ENCODE peak calls at places on chromosomes 3 and 15, in four cellular contexts. C is prostate gland, H is HepG2, G is adrenal gland. W is an unnamed sample. For H3K36me3, the result is how much of the 10 kb centered on the place peaks cover.

GRCh38 chr3:114551770-114552526 is 258.1 kb downstream of the TIGIT start:
- DNase-seq in H (no peak), G (peak), C (no peak), W (no peak)

GRCh38 chr15:71508081-71508682 is 302.2 kb upstream of the NR2E3 start:
- DNase-seq in G (no peak), C (peak), H (no peak), W (no peak)

GRCh38 chr3:193879099-193879863 is 256.7 kb upstream of the HES1 start:
- DNase-seq in H (no peak), C (no peak), G (no peak), W (no peak)

GRCh38 chr3:114846252-114846651 is 300.8 kb downstream of the ZBTB20 start:
- DNase-seq in G (no peak), H (no peak), C (no peak), W (no peak)

GRCh38 chr3:12970684-12971083 is 102.5 kb downstream of the IQSEC1 start:
- DNase-seq in H (no peak), C (no peak), G (no peak), W (no peak)

GRCh38 chr15:77440378-77440999 is 19.8 kb downstream of the HMG20A start:
- DNase-seq in H (no peak), C (no peak), G (no peak), W (no peak)

GRCh38 chr15:26771168-26771916 is 1.5 kb downstream of the GABRB3 start:
- DNase-seq in C (peak), G (peak), H (peak), W (peak)

GRCh38 chr3:179451335-179452165 is at the start of gene GNB4:
- DNase-seq in C (peak), H (no peak), G (peak), W (peak)

GRCh38 chr15:99605490-99605931 is 39.7 kb downstream of the MEF2A start:
- DNase-seq in C (no peak), H (no peak), G (no peak), W (no peak)

GRCh38 chr3:193902557-193903256 is 233.2 kb upstream of the HES1 start:
- DNase-seq in C (no peak), H (no peak), G (no peak), W (no peak)

GRCh38 chr3:53100818-53101466 is 29.3 kb downstream of the RFT1 start:
- DNase-seq in H (no peak), C (no peak), G (no peak), W (no peak)

GRCh38 chr3:40524222-40524570 is 564 bp upstream of the ZNF621 start:
- DNase-seq in C (no peak), G (no peak), H (no peak), W (no peak)

GRCh38 chr3:71723452-71724170 is 1.6 kb downstream of the EIF4E3 start:
- DNase-seq in H (no peak), G (no peak), C (no peak), W (no peak)

GRCh38 chr15:63509056-63509696 is 4.8 kb downstream of the USP3 start:
- DNase-seq in C (no peak), H (no peak), G (no peak), W (no peak)

GRCh38 chr3:110881069-110881468 is 190.5 kb upstream of the NECTIN3 start:
- DNase-seq in C (peak), H (peak), G (peak), W (peak)

GRCh38 chr3:59660852-59661624 is 611.2 kb upstream of the CFAP20DC start:
- DNase-seq in H (no peak), G (no peak), C (no peak), W (no peak)

GRCh38 chr15:29270169-29270955 is 740 bp upstream of the NSMCE3 start:
- DNase-seq in H (no peak), G (no peak), C (no peak), W (no peak)

GRCh38 chr15:62853114-62853832 is 189.3 kb upstream of the TPM1 start:
- DNase-seq in C (peak), H (peak), G (peak), W (peak)

GRCh38 chr3:13492048-13492447 is 11.9 kb downstream of the HDAC11 start:
- DNase-seq in H (no peak), C (no peak), G (no peak), W (no peak)

GRCh38 chr3:51680196-51680595 is 9.1 kb downstream of the TEX264 start:
- DNase-seq in G (no peak), C (no peak), H (no peak), W (no peak)

GRCh38 chr3:150335631-150336030 is 72.5 kb upstream of the TSC22D2 start:
- DNase-seq in C (no peak), H (no peak), G (no peak), W (no peak)

GRCh38 chr3:102078864-102079808 is 229.8 kb downstream of the NFKBIZ start:
- DNase-seq in H (no peak), G (no peak), C (no peak), W (no peak)

GRCh38 chr3:45002139-45002660 is 23.9 kb upstream of the CLEC3B start:
- DNase-seq in G (no peak), H (peak), C (no peak), W (no peak)

GRCh38 chr3:45002680-45003079 is 23.4 kb upstream of the CLEC3B start:
- DNase-seq in H (no peak), G (no peak), C (no peak), W (no peak)

GRCh38 chr3:45001738-45002137 is 24.4 kb upstream of the CLEC3B start:
- DNase-seq in H (no peak), G (no peak), C (no peak), W (no peak)

GRCh38 chr3:45000823-45001222 is 24.8 kb downstream of the EXOSC7 start:
- DNase-seq in C (no peak), H (no peak), G (peak), W (no peak)

GRCh38 chr3:44999782-45000181 is 23.7 kb downstream of the EXOSC7 start:
- DNase-seq in G (no peak), H (no peak), C (peak), W (peak)
- H3K36me3 ChIP-seq in G (half or more), H (half or more), C (under half), W (under half)

DNA sequence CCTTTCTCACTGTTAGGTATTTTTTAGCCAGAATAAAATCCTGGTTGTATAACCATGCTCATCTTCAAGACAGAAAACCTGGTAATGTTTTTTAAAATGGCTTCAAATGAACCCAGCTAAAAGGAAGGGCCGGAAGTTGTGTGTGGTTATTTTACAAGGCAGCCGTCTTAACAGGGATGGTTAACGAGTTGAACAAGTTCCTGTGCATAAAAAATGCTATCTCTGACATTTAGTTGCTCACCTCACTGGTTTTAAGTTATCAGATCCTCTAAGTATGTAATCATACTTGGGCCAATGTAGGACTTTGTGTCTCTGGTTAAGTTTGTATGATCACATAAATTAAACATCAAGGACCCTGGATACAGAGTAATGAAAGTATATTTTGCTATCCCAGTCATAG is 2.1 kb downstream of the ATP11B start:
- DNase-seq in H (no peak), C (peak), G (no peak), W (no peak)
- TF ChIP-seq POLR2A in H (no peak), C (no peak), G (no peak), W (no peak)

DNA sequence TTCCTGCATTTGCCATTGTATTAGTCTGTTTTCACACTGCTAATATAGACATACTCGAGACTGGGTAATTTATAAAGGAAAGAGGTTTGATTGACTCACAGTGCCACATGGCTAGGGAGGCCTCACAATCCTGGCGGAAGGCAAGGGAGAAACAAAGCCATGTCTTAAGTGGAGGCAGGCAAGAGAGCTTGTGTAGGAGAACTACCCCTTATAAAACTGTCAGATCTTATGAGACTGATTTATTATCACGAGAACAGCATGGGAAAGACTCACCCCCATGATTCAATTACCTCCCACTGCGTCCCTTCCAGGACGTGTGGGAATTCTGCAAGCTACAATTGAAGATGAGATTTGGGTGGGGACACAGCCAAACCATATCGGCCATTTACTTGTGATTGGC is 27.8 kb downstream of the YEATS2 start:
- DNase-seq in C (no peak), H (no peak), G (no peak), W (no peak)
- H3K36me3 ChIP-seq in C (under half), H (half or more), G (half or more), W (under half)

DNA sequence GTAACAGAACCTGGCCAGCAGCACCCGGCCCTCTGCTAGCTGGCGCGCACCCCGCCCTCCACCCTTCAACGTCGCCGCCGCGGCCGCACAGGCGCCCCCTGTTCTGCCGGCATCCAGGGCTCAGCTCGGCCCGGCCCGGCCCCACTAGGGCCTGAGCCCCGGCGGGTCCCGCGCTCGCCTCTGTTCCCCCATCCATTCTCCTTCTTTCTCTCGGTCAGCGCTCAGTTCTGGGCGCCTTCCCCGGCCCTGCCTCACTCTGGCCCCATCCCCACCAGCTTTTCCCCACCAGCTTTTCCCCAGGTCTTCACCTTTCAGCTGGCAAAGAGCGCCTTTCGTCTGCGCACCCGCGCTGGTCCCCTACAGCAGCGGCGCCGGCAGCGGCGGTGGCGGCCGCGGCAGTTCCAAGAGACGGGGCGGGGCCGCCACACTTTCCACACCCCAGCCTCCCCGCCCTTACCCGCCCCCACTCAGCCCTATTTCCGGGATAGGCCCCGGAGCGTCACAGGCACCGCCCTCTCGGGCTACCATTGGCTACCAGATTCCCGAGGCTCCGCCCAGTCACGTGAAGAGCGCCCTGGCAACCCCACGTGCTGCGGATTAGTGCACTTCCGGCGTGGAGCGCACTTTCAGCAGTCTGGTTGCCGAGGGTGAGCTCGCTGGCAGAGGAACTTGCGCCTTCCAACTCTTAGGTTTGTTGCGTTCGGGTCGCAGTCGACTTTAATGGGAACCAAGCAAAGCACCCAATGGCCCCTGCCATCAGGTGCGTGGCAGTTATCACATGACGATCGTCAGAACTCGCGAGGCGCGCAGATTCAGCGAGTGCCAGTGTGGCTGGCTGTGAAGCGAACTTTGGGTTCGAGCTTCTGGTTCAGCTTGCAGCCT is at the start of gene EIF5A2:
- DNase-seq in C (peak), H (peak), G (peak), W (peak)
- TF ChIP-seq POLR2A in C (peak), H (peak), G (peak), W (peak)

W was measured in body of pancreas.